ENCODE peak calls at places on chromosomes 12 and 14, in nine cellular contexts. L, X, N, E, R, W, D, O and B are unnamed samples.

GRCh38 chr12:52614381-52615207 is 3.8 kb downstream of the KRT73 start:
- DNase-seq in L (no peak), X (no peak), N (peak; percentile 51), E (no peak), R (no peak), W (peak; percentile 10), D (peak; percentile 51), O (no peak), B (no peak)

GRCh38 chr12:26298785-26299621 is 103.6 kb downstream of the SSPN start:
- DNase-seq in L (no peak), X (no peak), N (no peak), E (peak; percentile 95), R (peak; percentile 45), W (no peak), D (no peak), O (peak; percentile 83), B (no peak)

GRCh38 chr12:69988601-69989194 is 163.7 kb downstream of the MYRFL start:
- DNase-seq in L (peak; percentile 10), X (no peak), N (no peak), E (peak; percentile 19), R (no peak), W (no peak), D (no peak), O (peak; percentile 69), B (no peak)

GRCh38 chr14:103408491-103409155 is 23.4 kb downstream of the MARK3 start:
- DNase-seq in L (no peak), X (no peak), N (no peak), E (no peak), R (no peak), W (no peak), D (no peak), O (peak; percentile 71), B (no peak)

GRCh38 chr14:61537567-61538463 is 157.5 kb upstream of the HIF1A start:
- DNase-seq in L (no peak), X (no peak), N (peak; percentile 52), E (peak; percentile 100), R (no peak), W (peak; percentile 31), D (no peak), O (peak; percentile 85), B (no peak)

GRCh38 chr12:113373966-113374365 is 15.6 kb downstream of the PLBD2 start:
- DNase-seq in L (no peak), X (no peak), N (no peak), E (no peak), R (no peak), W (no peak), D (no peak), O (no peak), B (no peak)

GRCh38 chr12:15688202-15688736 is 100.9 kb downstream of the EPS8 start:
- DNase-seq in L (no peak), X (peak; percentile 16), N (peak; percentile 86), E (no peak), R (peak; percentile 71), W (no peak), D (no peak), O (peak; percentile 87), B (peak; percentile 73)

GRCh38 chr14:99393059-99393655 is 87.5 kb downstream of the SETD3 start:
- DNase-seq in L (no peak), X (peak; percentile 58), N (no peak), E (peak; percentile 64), R (peak; percentile 4), W (peak; percentile 39), D (no peak), O (peak; percentile 62), B (no peak)

GRCh38 chr14:75278422-75279152 is at the start of gene FOS:
- DNase-seq in L (no peak), X (peak; percentile 93), N (peak; percentile 97), E (peak; percentile 86), R (peak; percentile 94), W (peak; percentile 91), D (peak; percentile 90), O (peak; percentile 98), B (peak; percentile 90)

DNA sequence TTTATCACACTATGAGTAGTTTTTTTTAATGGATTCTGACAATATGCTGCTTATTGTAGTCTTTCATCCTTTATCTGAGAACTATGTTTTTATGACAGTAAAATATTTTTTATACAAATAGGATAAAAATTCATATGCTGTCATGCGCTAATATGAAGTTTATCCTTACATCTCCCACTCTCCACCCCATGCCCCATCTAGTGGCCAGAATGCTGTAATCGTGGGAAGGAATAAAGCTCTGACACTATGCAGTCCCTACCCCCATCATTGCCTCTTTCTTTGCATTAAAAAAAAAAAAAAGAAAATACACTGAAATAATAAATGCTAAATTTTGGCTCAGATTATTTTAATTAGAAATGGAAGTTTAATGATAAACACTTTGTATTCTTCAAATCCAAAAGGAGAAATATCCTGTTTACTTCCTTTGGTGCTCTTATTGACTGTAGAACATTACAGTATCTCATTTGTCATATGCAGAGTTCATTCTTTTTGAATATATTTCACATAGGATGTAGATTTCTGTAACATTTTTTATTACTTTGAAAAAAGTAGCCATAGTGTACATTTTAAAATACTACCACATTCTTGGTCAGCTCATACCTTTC is 145.9 kb upstream of the SLCO1C1 start:
- DNase-seq in L (no peak), X (peak; percentile 18), N (no peak), E (peak; percentile 48), R (no peak), W (no peak), D (no peak), O (peak; percentile 88), B (no peak)
- TF ChIP-seq CTCF in L (peak; percentile 89), X (peak; percentile 55), N (peak; percentile 56), E (peak; percentile 63), R (no peak), W (no peak), D (peak; percentile 77), O (peak; percentile 94), B (peak; percentile 47)

DNA sequence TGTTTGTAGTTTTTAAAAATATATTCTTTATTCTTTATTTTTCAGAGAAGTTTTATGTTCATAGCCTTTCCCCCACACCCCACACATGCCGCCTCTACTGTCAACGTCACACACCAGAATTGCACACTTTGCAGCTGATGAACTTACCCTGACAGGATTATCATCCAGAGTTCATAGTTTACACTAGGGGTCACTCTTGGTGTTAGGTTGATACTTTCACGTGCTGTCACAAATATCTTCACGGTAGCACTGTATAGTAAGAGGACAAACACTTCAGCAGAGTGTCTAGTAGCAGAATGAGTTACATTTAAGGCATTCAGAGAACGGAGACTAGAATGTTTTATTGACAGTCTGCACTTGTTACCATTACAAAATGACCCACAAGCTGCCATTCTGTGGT is 5.2 kb downstream of the DPPA3 start:
- DNase-seq in L (no peak), X (no peak), N (no peak), E (no peak), R (no peak), W (no peak), D (no peak), O (no peak), B (no peak)
- TF ChIP-seq CTCF in L (no peak), X (no peak), N (no peak), E (peak; percentile 18), R (no peak), W (no peak), D (peak; percentile 46), O (no peak), B (no peak)

DNA sequence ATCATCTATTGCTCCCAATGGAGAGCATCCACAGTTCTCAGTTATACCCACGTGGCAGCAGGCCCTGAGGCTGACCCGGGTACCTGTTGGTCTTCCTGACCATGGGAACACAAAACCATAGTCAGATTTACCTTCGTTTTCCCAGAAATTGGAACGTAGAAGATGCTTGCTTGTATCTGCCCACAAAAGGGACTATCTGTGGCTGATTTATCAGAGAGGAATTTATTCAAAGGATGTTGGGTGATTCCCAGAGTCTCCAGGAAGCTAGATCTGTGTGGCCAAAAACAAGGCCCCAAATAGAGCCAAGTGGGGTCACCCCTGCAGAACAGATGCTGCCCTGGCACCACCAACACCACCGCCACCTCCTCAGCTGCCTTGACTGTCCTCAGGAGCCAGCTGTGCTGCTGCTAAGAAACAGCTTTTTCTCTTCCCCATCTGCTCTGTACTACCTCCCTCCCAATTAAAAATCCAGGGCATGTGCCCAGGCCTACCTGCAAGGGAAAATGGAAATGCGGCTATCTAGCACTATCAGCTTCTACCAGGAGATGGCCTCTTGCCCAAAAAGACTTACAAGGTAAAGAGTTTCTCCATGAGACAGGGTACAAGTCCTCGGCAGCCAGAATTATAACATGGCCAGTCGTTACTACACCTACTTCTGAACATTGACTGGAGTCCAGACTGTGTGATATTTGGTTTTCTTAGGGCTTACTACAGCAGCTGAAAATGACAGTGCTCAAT is 128.6 kb upstream of the PLEKHG7 start:
- DNase-seq in L (no peak), X (no peak), N (no peak), E (peak; percentile 69), R (no peak), W (no peak), D (no peak), O (peak; percentile 67), B (no peak)
- TF ChIP-seq CTCF in L (peak; percentile 48), X (no peak), N (no peak), E (peak; percentile 70), R (no peak), W (peak; percentile 21), D (peak; percentile 58), O (peak; percentile 69), B (no peak)

GRCh38 chr14:70257526-70257925 is 68.8 kb upstream of the SLC8A3 start:
- DNase-seq in L (no peak), X (no peak), N (no peak), E (peak; percentile 64), R (no peak), W (no peak), D (no peak), O (no peak), B (no peak)
- TF ChIP-seq CTCF in L (no peak), X (no peak), N (no peak), E (peak; percentile 78), R (no peak), W (no peak), D (peak; percentile 53), O (peak; percentile 21), B (peak; percentile 68)

DNA sequence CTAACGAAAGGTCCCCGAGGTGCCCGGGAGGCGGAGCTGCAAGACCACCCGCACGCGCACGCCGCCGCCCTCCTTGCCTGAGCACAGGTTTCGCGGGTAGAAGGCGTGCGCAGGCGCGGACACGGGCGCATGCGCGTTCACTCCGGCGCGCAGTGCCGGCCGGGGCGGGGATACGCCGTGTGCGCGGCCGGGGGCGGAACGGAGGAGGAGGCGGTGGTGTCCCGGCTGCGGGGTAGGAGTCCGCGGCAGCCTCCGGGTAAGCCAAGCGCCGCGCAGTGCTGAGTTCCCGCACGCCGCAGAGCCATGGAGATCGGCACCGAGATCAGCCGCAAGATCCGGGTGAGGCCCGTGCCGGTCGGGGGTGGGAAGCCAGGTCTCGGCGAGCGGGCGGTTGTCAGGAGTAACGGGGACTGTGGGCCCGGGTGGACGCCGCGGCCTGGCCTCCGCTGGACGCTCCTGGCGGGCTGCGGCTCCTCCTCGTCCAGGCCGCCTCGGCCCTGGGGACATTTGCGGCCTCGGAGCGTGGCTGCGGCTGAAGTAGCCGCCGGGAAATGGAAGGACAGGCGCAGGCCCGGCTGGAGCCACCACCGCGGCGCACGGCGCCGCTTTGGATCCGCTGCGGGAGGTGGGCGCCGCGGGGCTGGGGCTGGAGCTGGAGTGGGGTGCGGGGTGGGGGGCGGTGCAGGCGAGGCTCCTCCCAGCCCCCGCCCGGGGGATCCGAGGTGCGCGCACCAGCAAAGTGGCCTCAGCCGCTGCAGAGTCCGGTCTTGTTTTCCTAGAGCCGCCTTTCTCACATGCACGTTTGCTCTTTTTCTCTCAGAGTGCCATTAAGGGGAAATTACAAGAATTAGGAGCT is at the start of gene ZC3H14:
- DNase-seq in L (peak; percentile 52), X (peak; percentile 92), N (peak; percentile 89), E (peak; percentile 93), R (peak; percentile 56), W (peak; percentile 82), D (peak; percentile 93), O (peak; percentile 88), B (peak; percentile 92)
- TF ChIP-seq CTCF in L (no peak), X (no peak), N (no peak), E (no peak), R (no peak), W (no peak), D (no peak), O (no peak), B (no peak)